ENCODE peak calls at places on chromosomes 7 and 10, in five cellular contexts. E, P, F, D and X are unnamed samples.

GRCh38 chr7:16934947-16935742 is 53.4 kb upstream of the AGR3 start:
- DNase-seq in E (no peak), P (no peak), F (peak), D (peak), X (no peak)

GRCh38 chr10:12480440-12480839 is 131.1 kb downstream of the CAMK1D start:
- DNase-seq in E (no peak), P (no peak), F (no peak), D (no peak), X (no peak)

GRCh38 chr10:99656199-99657064 is 2.9 kb upstream of the ENTPD7 start:
- DNase-seq in E (peak), P (no peak), F (peak), D (no peak), X (no peak)

GRCh38 chr10:59557052-59557451 is 152.6 kb downstream of the SLC16A9 start:
- DNase-seq in E (no peak), P (no peak), F (no peak), D (no peak), X (no peak)

GRCh38 chr10:50438049-50438936 is 185.5 kb downstream of the SGMS1 start:
- DNase-seq in E (no peak), P (no peak), F (no peak), D (no peak), X (peak)

GRCh38 chr7:106262268-106262881 is 22.4 kb downstream of the NAMPT start:
- DNase-seq in E (no peak), P (no peak), F (no peak), D (no peak), X (no peak)

GRCh38 chr7:33487998-33488682 is 358.8 kb downstream of the BBS9 start:
- DNase-seq in E (no peak), P (no peak), F (no peak), D (no peak), X (no peak)

GRCh38 chr10:34256216-34256615 is 558.9 kb downstream of the PARD3 start:
- DNase-seq in E (no peak), P (no peak), F (no peak), D (no peak), X (no peak)

GRCh38 chr7:38120076-38120475 is 58.0 kb upstream of the STARD3NL start:
- DNase-seq in E (no peak), P (no peak), F (no peak), D (no peak), X (no peak)